ENCODE peak calls at places on chromosome 16, in six cellular contexts. One of them, this sample, is unnamed.

GRCh38 chr16:72939247-72939646 is 108.7 kb downstream of the ZFHX3 start:
- DNase-seq in DMS 273 treated with DMSO at 0.1 percent for 48 hours: no peak
- DNase-seq in cardiac fibroblast: peak; percentile 78
- DNase-seq in lung: no peak
- DNase-seq in NCI-H1092 treated with DMSO at 0.1 percent for 48 hours: no peak
- DNase-seq in osteocyte: no peak
- DNase-seq in this sample: peak; percentile 78

GRCh38 chr16:84509032-84509950 is 4.8 kb upstream of the MEAK7 start:
- DNase-seq in DMS 273 treated with DMSO at 0.1 percent for 48 hours: no peak
- DNase-seq in cardiac fibroblast: no peak
- DNase-seq in NCI-H1092 treated with DMSO at 0.1 percent for 48 hours: no peak
- DNase-seq in osteocyte: no peak
- DNase-seq in lung: no peak
- DNase-seq in this sample: no peak

GRCh38 chr16:56657555-56658430 is at the start of gene MT1F:
- DNase-seq in cardiac fibroblast: peak; percentile 39
- DNase-seq in DMS 273 treated with DMSO at 0.1 percent for 48 hours: no peak
- DNase-seq in lung: peak; percentile 94
- DNase-seq in NCI-H1092 treated with DMSO at 0.1 percent for 48 hours: peak; percentile 3
- DNase-seq in osteocyte: no peak
- DNase-seq in this sample: no peak

GRCh38 chr16:66517586-66518263 is 32.2 kb downstream of the TK2 start:
- DNase-seq in lung: no peak
- DNase-seq in NCI-H1092 treated with DMSO at 0.1 percent for 48 hours: no peak
- DNase-seq in DMS 273 treated with DMSO at 0.1 percent for 48 hours: no peak
- DNase-seq in cardiac fibroblast: no peak
- DNase-seq in osteocyte: no peak
- DNase-seq in this sample: no peak

GRCh38 chr16:49596699-49597291 is 223.2 kb downstream of the C16orf78 start:
- DNase-seq in lung: no peak
- DNase-seq in osteocyte: peak; percentile 80
- DNase-seq in DMS 273 treated with DMSO at 0.1 percent for 48 hours: peak; percentile 5
- DNase-seq in cardiac fibroblast: no peak
- DNase-seq in NCI-H1092 treated with DMSO at 0.1 percent for 48 hours: no peak
- DNase-seq in this sample: no peak

GRCh38 chr16:51951668-51952298 is 595.2 kb downstream of the TOX3 start:
- DNase-seq in NCI-H1092 treated with DMSO at 0.1 percent for 48 hours: no peak
- DNase-seq in lung: no peak
- DNase-seq in DMS 273 treated with DMSO at 0.1 percent for 48 hours: no peak
- DNase-seq in cardiac fibroblast: no peak
- DNase-seq in osteocyte: no peak
- DNase-seq in this sample: no peak

GRCh38 chr16:12160249-12160648 is 183.7 kb downstream of the SNX29 start:
- DNase-seq in DMS 273 treated with DMSO at 0.1 percent for 48 hours: no peak
- DNase-seq in lung: no peak
- DNase-seq in NCI-H1092 treated with DMSO at 0.1 percent for 48 hours: no peak
- DNase-seq in osteocyte: no peak
- DNase-seq in cardiac fibroblast: peak; percentile 28
- DNase-seq in this sample: no peak

GRCh38 chr16:7140899-7141298 is 191.7 kb upstream of the RBFOX1 start:
- DNase-seq in NCI-H1092 treated with DMSO at 0.1 percent for 48 hours: no peak
- DNase-seq in DMS 273 treated with DMSO at 0.1 percent for 48 hours: no peak
- DNase-seq in cardiac fibroblast: no peak
- DNase-seq in lung: no peak
- DNase-seq in osteocyte: no peak
- DNase-seq in this sample: no peak

GRCh38 chr16:90022209-90023077 is 3.2 kb upstream of the DBNDD1 start:
- DNase-seq in lung: peak; percentile 94
- DNase-seq in DMS 273 treated with DMSO at 0.1 percent for 48 hours: peak; percentile 72
- DNase-seq in osteocyte: no peak
- DNase-seq in NCI-H1092 treated with DMSO at 0.1 percent for 48 hours: peak; percentile 89
- DNase-seq in cardiac fibroblast: peak; percentile 88
- DNase-seq in this sample: peak; percentile 96

GRCh38 chr16:88810166-88810867 is 1.4 kb downstream of the APRT start:
- DNase-seq in DMS 273 treated with DMSO at 0.1 percent for 48 hours: no peak
- DNase-seq in NCI-H1092 treated with DMSO at 0.1 percent for 48 hours: no peak
- DNase-seq in lung: no peak
- DNase-seq in cardiac fibroblast: no peak
- DNase-seq in osteocyte: no peak
- DNase-seq in this sample: no peak

GRCh38 chr16:77190190-77190477 is 856 bp upstream of the MON1B start:
- DNase-seq in lung: no peak
- DNase-seq in osteocyte: no peak
- DNase-seq in DMS 273 treated with DMSO at 0.1 percent for 48 hours: no peak
- DNase-seq in cardiac fibroblast: no peak
- DNase-seq in NCI-H1092 treated with DMSO at 0.1 percent for 48 hours: no peak
- DNase-seq in this sample: no peak

GRCh38 chr16:53045554-53046250 is 7.0 kb downstream of the CHD9NB start:
- DNase-seq in NCI-H1092 treated with DMSO at 0.1 percent for 48 hours: no peak
- DNase-seq in osteocyte: no peak
- DNase-seq in lung: no peak
- DNase-seq in DMS 273 treated with DMSO at 0.1 percent for 48 hours: no peak
- DNase-seq in cardiac fibroblast: no peak
- DNase-seq in this sample: no peak

GRCh38 chr16:57305159-57305811 is 20.8 kb upstream of the PLLP start:
- DNase-seq in cardiac fibroblast: no peak
- DNase-seq in DMS 273 treated with DMSO at 0.1 percent for 48 hours: no peak
- DNase-seq in lung: no peak
- DNase-seq in osteocyte: no peak
- DNase-seq in NCI-H1092 treated with DMSO at 0.1 percent for 48 hours: no peak
- DNase-seq in this sample: no peak

GRCh38 chr16:30927789-30928378 is 4.5 kb downstream of the FBXL19 start:
- DNase-seq in osteocyte: no peak
- DNase-seq in lung: peak; percentile 56
- DNase-seq in cardiac fibroblast: peak; percentile 54
- DNase-seq in NCI-H1092 treated with DMSO at 0.1 percent for 48 hours: peak; percentile 83
- DNase-seq in DMS 273 treated with DMSO at 0.1 percent for 48 hours: peak; percentile 36
- DNase-seq in this sample: peak; percentile 58

GRCh38 chr16:24974859-24975258 is 40.3 kb downstream of the ARHGAP17 start:
- DNase-seq in lung: no peak
- DNase-seq in cardiac fibroblast: no peak
- DNase-seq in osteocyte: no peak
- DNase-seq in NCI-H1092 treated with DMSO at 0.1 percent for 48 hours: no peak
- DNase-seq in DMS 273 treated with DMSO at 0.1 percent for 48 hours: no peak
- DNase-seq in this sample: no peak

GRCh38 chr16:11133344-11133921 is 122.6 kb downstream of the SOCS1 start:
- DNase-seq in DMS 273 treated with DMSO at 0.1 percent for 48 hours: no peak
- DNase-seq in NCI-H1092 treated with DMSO at 0.1 percent for 48 hours: no peak
- DNase-seq in osteocyte: peak; percentile 88
- DNase-seq in cardiac fibroblast: peak; percentile 93
- DNase-seq in lung: peak; percentile 87
- DNase-seq in this sample: peak; percentile 97

GRCh38 chr16:54931041-54931756 is 534 bp downstream of the IRX5 start:
- DNase-seq in DMS 273 treated with DMSO at 0.1 percent for 48 hours: no peak
- DNase-seq in osteocyte: peak; percentile 86
- DNase-seq in NCI-H1092 treated with DMSO at 0.1 percent for 48 hours: peak; percentile 65
- DNase-seq in cardiac fibroblast: peak; percentile 45
- DNase-seq in lung: no peak
- DNase-seq in this sample: peak; percentile 73

GRCh38 chr16:621526-622105 is 9.2 kb upstream of the WFIKKN1 start:
- DNase-seq in lung: peak; percentile 35
- DNase-seq in osteocyte: no peak
- DNase-seq in NCI-H1092 treated with DMSO at 0.1 percent for 48 hours: peak; percentile 55
- DNase-seq in cardiac fibroblast: no peak
- DNase-seq in DMS 273 treated with DMSO at 0.1 percent for 48 hours: no peak
- DNase-seq in this sample: no peak

GRCh38 chr16:19307587-19308241 is 22.2 kb downstream of the CLEC19A start:
- DNase-seq in osteocyte: no peak
- DNase-seq in NCI-H1092 treated with DMSO at 0.1 percent for 48 hours: no peak
- DNase-seq in DMS 273 treated with DMSO at 0.1 percent for 48 hours: no peak
- DNase-seq in cardiac fibroblast: no peak
- DNase-seq in lung: no peak
- DNase-seq in this sample: no peak

GRCh38 chr16:15780805-15781204 is 76.0 kb downstream of the MYH11 start:
- DNase-seq in cardiac fibroblast: no peak
- DNase-seq in lung: no peak
- DNase-seq in osteocyte: no peak
- DNase-seq in NCI-H1092 treated with DMSO at 0.1 percent for 48 hours: no peak
- DNase-seq in DMS 273 treated with DMSO at 0.1 percent for 48 hours: no peak
- DNase-seq in this sample: no peak

GRCh38 chr16:4660454-4661007 is 32.8 kb upstream of the NUDT16L1 start:
- DNase-seq in cardiac fibroblast: peak; percentile 68
- DNase-seq in lung: peak; percentile 77
- DNase-seq in NCI-H1092 treated with DMSO at 0.1 percent for 48 hours: peak; percentile 88
- DNase-seq in DMS 273 treated with DMSO at 0.1 percent for 48 hours: peak; percentile 25
- DNase-seq in osteocyte: no peak
- DNase-seq in this sample: peak; percentile 64

GRCh38 chr16:88705746-88706287 is 391 bp downstream of the RNF166 start:
- DNase-seq in NCI-H1092 treated with DMSO at 0.1 percent for 48 hours: no peak
- DNase-seq in lung: no peak
- DNase-seq in cardiac fibroblast: no peak
- DNase-seq in DMS 273 treated with DMSO at 0.1 percent for 48 hours: no peak
- DNase-seq in osteocyte: no peak
- DNase-seq in this sample: peak; percentile 41

GRCh38 chr16:558298-559020 is 1.7 kb upstream of the PRR35 start:
- DNase-seq in DMS 273 treated with DMSO at 0.1 percent for 48 hours: no peak
- DNase-seq in NCI-H1092 treated with DMSO at 0.1 percent for 48 hours: no peak
- DNase-seq in cardiac fibroblast: no peak
- DNase-seq in lung: no peak
- DNase-seq in osteocyte: no peak
- DNase-seq in this sample: no peak

GRCh38 chr16:88303890-88304819 is 78.6 kb upstream of the ZNF469 start:
- DNase-seq in lung: peak; percentile 41
- DNase-seq in DMS 273 treated with DMSO at 0.1 percent for 48 hours: no peak
- DNase-seq in cardiac fibroblast: peak; percentile 93
- DNase-seq in osteocyte: no peak
- DNase-seq in NCI-H1092 treated with DMSO at 0.1 percent for 48 hours: no peak
- DNase-seq in this sample: peak; percentile 92

GRCh38 chr16:56354746-56355145 is 70.6 kb downstream of the AMFR start:
- DNase-seq in lung: no peak
- DNase-seq in DMS 273 treated with DMSO at 0.1 percent for 48 hours: no peak
- DNase-seq in cardiac fibroblast: no peak
- DNase-seq in osteocyte: peak; percentile 78
- DNase-seq in NCI-H1092 treated with DMSO at 0.1 percent for 48 hours: no peak
- DNase-seq in this sample: no peak

GRCh38 chr16:49780436-49780835 is 75.5 kb downstream of the ZNF423 start:
- DNase-seq in osteocyte: no peak
- DNase-seq in NCI-H1092 treated with DMSO at 0.1 percent for 48 hours: no peak
- DNase-seq in DMS 273 treated with DMSO at 0.1 percent for 48 hours: no peak
- DNase-seq in cardiac fibroblast: no peak
- DNase-seq in lung: no peak
- DNase-seq in this sample: no peak

GRCh38 chr16:25073849-25074248 is 37.7 kb upstream of the LCMT1 start:
- DNase-seq in cardiac fibroblast: no peak
- DNase-seq in lung: no peak
- DNase-seq in DMS 273 treated with DMSO at 0.1 percent for 48 hours: no peak
- DNase-seq in osteocyte: no peak
- DNase-seq in NCI-H1092 treated with DMSO at 0.1 percent for 48 hours: no peak
- DNase-seq in this sample: no peak

GRCh38 chr16:14409563-14409962 is 220.5 kb downstream of the PARN start:
- DNase-seq in osteocyte: no peak
- DNase-seq in NCI-H1092 treated with DMSO at 0.1 percent for 48 hours: no peak
- DNase-seq in DMS 273 treated with DMSO at 0.1 percent for 48 hours: no peak
- DNase-seq in cardiac fibroblast: peak; percentile 88
- DNase-seq in lung: no peak
- DNase-seq in this sample: peak; percentile 95

GRCh38 chr16:50602531-50603205 is 54.5 kb downstream of the NKD1 start:
- DNase-seq in osteocyte: no peak
- DNase-seq in lung: no peak
- DNase-seq in NCI-H1092 treated with DMSO at 0.1 percent for 48 hours: no peak
- DNase-seq in cardiac fibroblast: no peak
- DNase-seq in DMS 273 treated with DMSO at 0.1 percent for 48 hours: no peak
- DNase-seq in this sample: no peak

GRCh38 chr16:83926726-83927397 is 26.2 kb upstream of the OSGIN1 start:
- DNase-seq in osteocyte: peak; percentile 92
- DNase-seq in lung: peak; percentile 85
- DNase-seq in DMS 273 treated with DMSO at 0.1 percent for 48 hours: peak; percentile 38
- DNase-seq in cardiac fibroblast: peak; percentile 64
- DNase-seq in NCI-H1092 treated with DMSO at 0.1 percent for 48 hours: peak; percentile 19
- DNase-seq in this sample: peak; percentile 89

GRCh38 chr16:85556456-85557082 is 56.6 kb upstream of the GSE1 start:
- DNase-seq in NCI-H1092 treated with DMSO at 0.1 percent for 48 hours: no peak
- DNase-seq in osteocyte: no peak
- DNase-seq in cardiac fibroblast: peak; percentile 37
- DNase-seq in DMS 273 treated with DMSO at 0.1 percent for 48 hours: no peak
- DNase-seq in lung: peak; percentile 70
- DNase-seq in this sample: no peak

GRCh38 chr16:63512910-63513309 is 1476.7 kb upstream of the CDH8 start:
- DNase-seq in cardiac fibroblast: no peak
- DNase-seq in osteocyte: no peak
- DNase-seq in lung: no peak
- DNase-seq in NCI-H1092 treated with DMSO at 0.1 percent for 48 hours: no peak
- DNase-seq in DMS 273 treated with DMSO at 0.1 percent for 48 hours: no peak
- DNase-seq in this sample: no peak

GRCh38 chr16:77951788-77952187 is 70.6 kb upstream of the CLEC3A start:
- DNase-seq in cardiac fibroblast: no peak
- DNase-seq in NCI-H1092 treated with DMSO at 0.1 percent for 48 hours: peak; percentile 67
- DNase-seq in lung: no peak
- DNase-seq in DMS 273 treated with DMSO at 0.1 percent for 48 hours: no peak
- DNase-seq in osteocyte: no peak
- DNase-seq in this sample: no peak

GRCh38 chr16:75265911-75266701 is 14.7 kb upstream of the BCAR1 start:
- DNase-seq in cardiac fibroblast: peak; percentile 76
- DNase-seq in lung: peak; percentile 82
- DNase-seq in DMS 273 treated with DMSO at 0.1 percent for 48 hours: no peak
- DNase-seq in NCI-H1092 treated with DMSO at 0.1 percent for 48 hours: peak; percentile 20
- DNase-seq in osteocyte: peak; percentile 93
- DNase-seq in this sample: peak; percentile 88

GRCh38 chr16:55495616-55496289 is 13.1 kb upstream of the LPCAT2 start:
- DNase-seq in cardiac fibroblast: peak; percentile 41
- DNase-seq in DMS 273 treated with DMSO at 0.1 percent for 48 hours: peak; percentile 87
- DNase-seq in lung: peak; percentile 64
- DNase-seq in NCI-H1092 treated with DMSO at 0.1 percent for 48 hours: peak; percentile 55
- DNase-seq in osteocyte: no peak
- DNase-seq in this sample: peak; percentile 68

GRCh38 chr16:50372611-50373344 is 4.0 kb upstream of the BRD7 start:
- DNase-seq in osteocyte: no peak
- DNase-seq in NCI-H1092 treated with DMSO at 0.1 percent for 48 hours: peak; percentile 27
- DNase-seq in cardiac fibroblast: peak; percentile 41
- DNase-seq in lung: no peak
- DNase-seq in DMS 273 treated with DMSO at 0.1 percent for 48 hours: no peak
- DNase-seq in this sample: peak; percentile 74

GRCh38 chr16:69443809-69444611 is 19.6 kb downstream of the CYB5B start:
- DNase-seq in lung: no peak
- DNase-seq in osteocyte: no peak
- DNase-seq in cardiac fibroblast: peak; percentile 55
- DNase-seq in DMS 273 treated with DMSO at 0.1 percent for 48 hours: no peak
- DNase-seq in NCI-H1092 treated with DMSO at 0.1 percent for 48 hours: no peak
- DNase-seq in this sample: peak; percentile 56

GRCh38 chr16:86080982-86081381 is 182.0 kb downstream of the IRF8 start:
- DNase-seq in osteocyte: no peak
- DNase-seq in cardiac fibroblast: no peak
- DNase-seq in NCI-H1092 treated with DMSO at 0.1 percent for 48 hours: no peak
- DNase-seq in DMS 273 treated with DMSO at 0.1 percent for 48 hours: no peak
- DNase-seq in lung: no peak
- DNase-seq in this sample: no peak

GRCh38 chr16:15593235-15593634 is 49.7 kb downstream of the MARF1 start:
- DNase-seq in DMS 273 treated with DMSO at 0.1 percent for 48 hours: no peak
- DNase-seq in osteocyte: no peak
- DNase-seq in lung: no peak
- DNase-seq in NCI-H1092 treated with DMSO at 0.1 percent for 48 hours: no peak
- DNase-seq in cardiac fibroblast: no peak
- DNase-seq in this sample: no peak

This sample was measured in foreskin fibroblast.